ENCODE peak calls at places on chromosomes 2 and 18, in ten cellular contexts. V, D, M, X, K, O, J, T, I and B are unnamed samples. For H3K4me1, the result is how much of the 10 kb centered on the place peaks cover.

GRCh38 chr18:10751711-10752110 is 225.9 kb downstream of the NAPG start:
- DNase-seq in V (peak), D (no peak), M (no peak), X (no peak), K (no peak), O (no peak), J (no peak), T (no peak), I (no peak), B (no peak)

GRCh38 chr2:16005819-16006536 is 65.6 kb downstream of the MYCN start:
- DNase-seq in V (no peak), D (no peak), M (no peak), X (no peak), K (no peak), O (no peak), J (no peak), T (no peak), I (no peak), B (no peak)

GRCh38 chr2:221715783-221716386 is 143.8 kb upstream of the EPHA4 start:
- DNase-seq in V (no peak), D (no peak), M (peak), X (no peak), K (no peak), O (no peak), J (no peak), T (peak), I (peak), B (no peak)

GRCh38 chr2:164613321-164613982 is 7.8 kb downstream of the GRB14 start:
- DNase-seq in V (no peak), D (no peak), M (no peak), X (no peak), K (no peak), O (no peak), J (no peak), T (no peak), I (no peak), B (no peak)

GRCh38 chr2:208595386-208596275 is 189.0 kb downstream of the PTH2R start:
- DNase-seq in V (no peak), D (no peak), M (no peak), X (no peak), K (no peak), O (peak), J (no peak), T (no peak), I (peak), B (no peak)

GRCh38 chr18:63823516-63824219 is 48.5 kb downstream of the SERPINB7 start:
- DNase-seq in V (peak), D (no peak), M (peak), X (peak), K (no peak), O (no peak), J (no peak), T (peak), I (peak), B (peak)

GRCh38 chr2:232541195-232541960 is 1.9 kb downstream of the CHRNG start:
- DNase-seq in V (no peak), D (peak), M (no peak), X (no peak), K (no peak), O (no peak), J (peak), T (no peak), I (no peak), B (no peak)

GRCh38 chr2:209472871-209473270 is 49.0 kb downstream of the MAP2 start:
- DNase-seq in V (peak), D (no peak), M (peak), X (no peak), K (no peak), O (peak), J (no peak), T (peak), I (peak), B (no peak)

GRCh38 chr18:56952026-56952425 is 194.9 kb upstream of the BOD1L2 start:
- DNase-seq in V (no peak), D (no peak), M (no peak), X (no peak), K (no peak), O (peak), J (no peak), T (no peak), I (no peak), B (no peak)

GRCh38 chr18:31648966-31649429 is 35.4 kb downstream of the B4GALT6 start:
- DNase-seq in V (peak), D (no peak), M (peak), X (no peak), K (no peak), O (peak), J (no peak), T (peak), I (peak), B (no peak)

GRCh38 chr2:240800241-240800640 is 19.8 kb downstream of the KIF1A start:
- DNase-seq in V (peak), D (peak), M (no peak), X (no peak), K (peak), O (no peak), J (peak), T (peak), I (peak), B (no peak)

GRCh38 chr18:63410792-63411191 is 11.5 kb downstream of the VPS4B start:
- DNase-seq in V (peak), D (no peak), M (peak), X (no peak), K (no peak), O (no peak), J (no peak), T (peak), I (peak), B (no peak)

GRCh38 chr2:95044598-95044997 is 19.1 kb downstream of the MAL start:
- DNase-seq in V (no peak), D (no peak), M (no peak), X (no peak), K (no peak), O (no peak), J (peak), T (no peak), I (no peak), B (no peak)

GRCh38 chr18:79681484-79682387 is 2.1 kb downstream of the CTDP1 start:
- DNase-seq in V (no peak), D (no peak), M (peak), X (no peak), K (no peak), O (no peak), J (no peak), T (no peak), I (no peak), B (no peak)

GRCh38 chr2:167764772-167765341 is 482.5 kb downstream of the STK39 start:
- DNase-seq in V (no peak), D (no peak), M (no peak), X (no peak), K (no peak), O (no peak), J (no peak), T (no peak), I (no peak), B (no peak)

DNA sequence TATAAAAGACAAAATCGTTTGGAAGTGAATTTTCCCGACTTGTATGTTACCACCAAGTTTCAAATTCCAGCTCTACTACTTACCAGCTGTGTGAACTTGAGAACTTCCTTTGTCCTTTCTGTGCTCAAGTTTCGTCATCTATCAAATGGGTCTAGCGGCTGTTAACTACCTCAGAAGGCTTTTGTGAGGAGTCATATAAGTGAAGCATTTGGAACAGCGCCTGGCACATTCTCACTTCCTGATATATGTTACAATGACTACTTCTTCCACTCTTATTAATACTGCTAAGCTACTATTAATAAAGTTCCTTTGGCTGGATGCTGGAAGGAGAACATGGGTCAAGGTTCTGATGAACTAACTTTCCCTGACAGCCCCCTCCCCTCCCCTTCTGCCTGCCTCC is 104.5 kb downstream of the MEIS1 start:
- DNase-seq in V (peak), D (no peak), M (peak), X (no peak), K (no peak), O (no peak), J (no peak), T (peak), I (peak), B (no peak)
- H3K4me1 ChIP-seq in V (half or more), D (under half), M (under half), X (under half), K (under half), O (under half), J (under half), T (under half), I (under half), B (under half)

GRCh38 chr18:62369129-62369644 is 44.1 kb downstream of the TNFRSF11A start:
- DNase-seq in V (no peak), D (no peak), M (no peak), X (no peak), K (no peak), O (no peak), J (no peak), T (no peak), I (no peak), B (no peak)
- H3K4me1 ChIP-seq in V (under half), D (under half), M (under half), X (under half), K (under half), O (under half), J (under half), T (under half), I (under half), B (under half)

DNA sequence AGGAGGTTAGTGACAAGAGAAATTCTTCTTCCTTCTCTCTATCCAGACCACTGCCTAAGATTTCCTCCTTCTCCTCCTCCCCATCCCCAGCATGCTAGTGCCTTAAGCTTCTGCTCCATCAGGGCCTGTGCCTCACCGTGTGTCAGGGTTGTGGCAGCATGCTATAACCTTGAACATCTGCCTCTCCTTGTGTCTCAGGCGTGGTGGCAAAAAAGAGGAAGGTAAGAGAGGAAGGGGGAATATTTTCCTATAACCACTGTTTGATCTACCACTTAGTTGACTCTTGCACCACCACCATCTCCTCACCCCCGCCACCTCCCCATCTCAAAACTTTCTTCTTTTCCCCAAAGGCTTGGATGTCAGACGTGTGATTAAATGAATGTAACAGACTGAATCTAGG is 38.3 kb upstream of the PEX13 start:
- DNase-seq in V (no peak), D (no peak), M (no peak), X (no peak), K (no peak), O (no peak), J (no peak), T (no peak), I (no peak), B (no peak)
- H3K4me1 ChIP-seq in V (under half), D (under half), M (under half), X (under half), K (under half), O (under half), J (under half), T (under half), I (under half), B (under half)

DNA sequence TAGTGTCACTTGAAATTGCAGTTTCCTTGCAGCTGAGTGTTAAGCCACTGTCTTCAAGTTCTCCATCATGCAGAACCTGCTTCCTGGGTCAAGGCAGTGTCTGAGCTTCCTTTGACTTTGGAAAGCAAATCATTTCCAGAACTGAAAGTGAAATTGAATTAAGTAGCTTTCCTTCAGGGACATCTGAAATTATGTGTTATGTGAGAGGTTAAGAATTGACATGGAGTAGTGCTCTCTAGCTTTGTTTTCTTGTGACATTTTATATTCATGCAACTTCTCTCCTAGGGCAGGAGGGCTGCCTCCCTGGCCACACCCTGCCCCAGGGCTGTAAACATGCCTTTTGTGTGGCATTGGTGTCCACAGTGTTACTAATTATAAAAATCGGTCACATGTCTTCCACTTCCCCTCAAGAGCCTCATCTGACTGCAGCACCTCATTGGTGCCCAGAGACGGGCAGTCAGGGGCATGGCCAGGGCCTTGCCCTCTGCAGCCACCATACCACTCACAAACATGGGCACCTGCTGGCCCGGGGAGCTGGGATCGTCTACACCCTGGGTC is 14.4 kb downstream of the RAB12 start:
- DNase-seq in V (no peak), D (no peak), M (no peak), X (no peak), K (no peak), O (peak), J (peak), T (no peak), I (no peak), B (no peak)
- H3K4me1 ChIP-seq in V (under half), D (under half), M (under half), X (under half), K (under half), O (under half), J (under half), T (under half), I (under half), B (under half)

DNA sequence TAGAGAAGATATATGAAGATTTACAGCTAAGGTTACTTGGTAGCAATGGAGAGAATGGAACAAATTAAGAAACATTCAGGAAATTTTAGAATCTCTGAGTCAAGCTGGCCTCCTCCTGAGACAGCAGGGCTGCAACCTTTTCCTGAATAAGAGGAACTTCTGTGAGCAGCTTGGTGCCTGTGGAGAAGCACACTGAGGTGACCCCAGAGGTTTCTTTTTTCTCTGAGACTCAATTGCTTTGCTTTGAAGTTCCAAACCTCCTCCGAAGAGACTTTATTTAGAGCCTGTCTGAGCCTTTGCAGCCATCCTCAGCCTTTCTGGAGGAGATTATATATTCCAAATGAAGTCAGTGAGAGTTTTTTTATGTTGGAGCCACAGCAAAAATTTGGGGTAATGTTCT is 118.5 kb upstream of the LRATD1 start:
- DNase-seq in V (no peak), D (no peak), M (peak), X (no peak), K (no peak), O (no peak), J (no peak), T (no peak), I (no peak), B (peak)
- H3K4me1 ChIP-seq in V (under half), D (under half), M (under half), X (under half), K (under half), O (under half), J (under half), T (under half), I (under half), B (under half)

GRCh38 chr18:55419132-55419938 is 168.7 kb downstream of the TCF4 start:
- DNase-seq in V (no peak), D (no peak), M (peak), X (no peak), K (no peak), O (no peak), J (no peak), T (peak), I (peak), B (no peak)

GRCh38 chr18:55416791-55417190 is 171.2 kb downstream of the TCF4 start:
- DNase-seq in V (no peak), D (no peak), M (no peak), X (no peak), K (no peak), O (no peak), J (no peak), T (peak), I (peak), B (no peak)

GRCh38 chr18:55419939-55420664 is 167.9 kb downstream of the TCF4 start:
- DNase-seq in V (no peak), D (no peak), M (peak), X (no peak), K (no peak), O (no peak), J (no peak), T (peak), I (peak), B (no peak)

GRCh38 chr18:55420665-55420964 is 167.4 kb downstream of the TCF4 start:
- DNase-seq in V (no peak), D (no peak), M (no peak), X (no peak), K (no peak), O (no peak), J (no peak), T (no peak), I (no peak), B (no peak)

GRCh38 chr18:55418439-55418838 is 169.6 kb downstream of the TCF4 start:
- DNase-seq in V (no peak), D (no peak), M (no peak), X (no peak), K (no peak), O (no peak), J (no peak), T (no peak), I (no peak), B (no peak)
- H3K4me1 ChIP-seq in V (under half), D (under half), M (half or more), X (under half), K (under half), O (under half), J (under half), T (under half), I (under half), B (under half)

GRCh38 chr2:196166876-196167275 is 4.5 kb downstream of the STK17B start:
- DNase-seq in V (peak), D (no peak), M (peak), X (no peak), K (no peak), O (no peak), J (no peak), T (peak), I (peak), B (no peak)
- H3K4me1 ChIP-seq in V (under half), D (under half), M (under half), X (under half), K (under half), O (under half), J (under half), T (under half), I (under half), B (under half)

DNA sequence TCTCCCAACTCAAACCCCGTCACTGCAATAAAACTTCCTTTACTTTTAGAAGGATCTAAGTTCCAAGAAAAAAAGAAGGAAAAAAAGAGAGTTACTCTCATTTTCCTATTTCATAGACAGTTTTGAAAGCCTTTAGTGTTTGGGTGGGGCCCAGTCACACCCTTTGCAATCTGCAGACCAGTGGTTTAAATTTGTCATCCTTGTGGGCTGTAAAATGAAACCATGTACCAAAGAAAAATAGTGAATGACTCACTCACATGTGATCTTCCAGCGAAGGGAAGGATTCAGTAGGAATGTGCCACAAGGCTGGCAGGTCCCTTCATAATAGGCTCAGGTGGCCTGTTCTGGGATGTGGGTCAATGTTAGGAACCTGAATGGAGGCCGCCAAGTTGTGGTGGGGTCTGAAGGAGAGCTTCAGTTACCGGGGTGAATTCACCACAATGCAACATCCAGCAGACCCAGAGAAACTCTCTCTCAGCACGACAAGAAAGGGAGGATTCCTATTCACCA is 28.3 kb downstream of the ANXA4 start:
- DNase-seq in V (peak), D (no peak), M (peak), X (no peak), K (no peak), O (peak), J (no peak), T (peak), I (peak), B (no peak)
- H3K4me1 ChIP-seq in V (under half), D (under half), M (under half), X (under half), K (under half), O (half or more), J (under half), T (under half), I (under half), B (under half)

DNA sequence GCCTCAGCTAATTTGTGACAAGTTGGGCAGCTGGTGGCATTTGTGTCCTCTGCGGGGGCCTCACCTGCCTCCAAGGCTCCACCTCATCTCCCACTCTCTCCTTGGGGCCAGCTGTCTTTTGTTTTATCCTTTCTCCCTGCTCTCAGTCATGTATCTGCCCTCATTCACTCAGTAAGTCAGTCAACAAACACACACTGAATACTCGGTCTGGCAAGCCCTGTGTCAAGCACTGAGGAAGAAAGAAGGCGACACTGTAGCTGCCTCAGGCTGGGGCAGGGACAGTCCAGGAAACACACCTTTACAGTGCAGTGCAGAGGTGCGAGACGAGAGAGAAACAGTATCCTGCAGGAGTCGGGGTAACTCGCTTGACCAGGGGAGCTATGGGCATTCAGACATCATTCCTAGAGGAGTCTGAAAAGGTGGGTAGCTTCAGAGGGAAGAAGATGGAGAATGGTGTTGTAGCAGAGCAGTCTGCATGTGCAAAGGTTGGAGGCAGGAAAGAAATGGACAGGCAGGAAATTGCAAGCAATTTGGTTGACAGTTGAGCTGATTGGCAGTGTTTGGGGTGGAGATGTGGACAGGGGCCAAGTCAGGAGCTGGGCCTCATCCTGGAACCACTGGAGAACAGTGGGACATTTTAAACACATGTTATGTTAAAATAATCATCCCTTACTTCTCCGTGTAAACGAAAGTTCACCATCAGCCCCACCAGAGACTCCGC is 34.9 kb downstream of the SCTR start:
- DNase-seq in V (no peak), D (no peak), M (no peak), X (no peak), K (no peak), O (no peak), J (no peak), T (no peak), I (no peak), B (no peak)
- H3K4me1 ChIP-seq in V (under half), D (under half), M (under half), X (under half), K (under half), O (under half), J (under half), T (under half), I (under half), B (under half)